ENCODE peak calls at places on chromosomes 11 and 22, in ten cellular contexts. One of them, this sample, is unnamed.
A peak's percentile ranks its signal among the peaks of the same experiment; 100 is the strongest.

GRCh38 chr22:49521787-49522224 is 305.9 kb downstream of the BRD1 start:
- DNase-seq in pancreas: no peak
- DNase-seq in adrenal gland: no peak
- DNase-seq in CD8-positive, alpha-beta T cell: no peak
- DNase-seq in tibial nerve: no peak
- DNase-seq in fibroblast of the aortic adventitia: no peak
- DNase-seq in GM12864: no peak
- DNase-seq in kidney: peak; percentile 79
- DNase-seq in thoracic aorta: no peak
- DNase-seq in right lobe of liver: no peak
- DNase-seq in this sample: no peak

GRCh38 chr11:27700351-27701261 is at the start of gene BDNF:
- DNase-seq in pancreas: peak; percentile 65
- DNase-seq in adrenal gland: peak; percentile 21
- DNase-seq in CD8-positive, alpha-beta T cell: no peak
- DNase-seq in tibial nerve: no peak
- DNase-seq in fibroblast of the aortic adventitia: peak; percentile 55
- DNase-seq in GM12864: no peak
- DNase-seq in kidney: peak; percentile 66
- DNase-seq in thoracic aorta: no peak
- DNase-seq in right lobe of liver: no peak
- DNase-seq in this sample: no peak

GRCh38 chr22:49862408-49862776 is 8.7 kb downstream of the ZBED4 start:
- DNase-seq in pancreas: no peak
- DNase-seq in adrenal gland: no peak
- DNase-seq in CD8-positive, alpha-beta T cell: no peak
- DNase-seq in tibial nerve: no peak
- DNase-seq in fibroblast of the aortic adventitia: peak; percentile 12
- DNase-seq in GM12864: no peak
- DNase-seq in kidney: no peak
- DNase-seq in thoracic aorta: no peak
- DNase-seq in right lobe of liver: no peak
- DNase-seq in this sample: no peak

GRCh38 chr11:2451336-2451735 is 6.5 kb downstream of the KCNQ1 start:
- DNase-seq in pancreas: peak; percentile 51
- DNase-seq in adrenal gland: no peak
- DNase-seq in CD8-positive, alpha-beta T cell: no peak
- DNase-seq in tibial nerve: no peak
- DNase-seq in fibroblast of the aortic adventitia: no peak
- DNase-seq in GM12864: no peak
- DNase-seq in kidney: no peak
- DNase-seq in thoracic aorta: no peak
- DNase-seq in right lobe of liver: peak; percentile 40
- DNase-seq in this sample: no peak

GRCh38 chr22:47016636-47017035 is 254.2 kb downstream of the TBC1D22A start:
- DNase-seq in pancreas: no peak
- DNase-seq in adrenal gland: no peak
- DNase-seq in CD8-positive, alpha-beta T cell: no peak
- DNase-seq in tibial nerve: no peak
- DNase-seq in fibroblast of the aortic adventitia: no peak
- DNase-seq in GM12864: no peak
- DNase-seq in kidney: no peak
- DNase-seq in thoracic aorta: no peak
- DNase-seq in right lobe of liver: no peak
- DNase-seq in this sample: no peak

GRCh38 chr22:23696326-23696851 is 5.6 kb downstream of the RGL4 start:
- DNase-seq in pancreas: peak; percentile 58
- DNase-seq in adrenal gland: peak; percentile 32
- DNase-seq in CD8-positive, alpha-beta T cell: peak; percentile 79
- DNase-seq in tibial nerve: no peak
- DNase-seq in fibroblast of the aortic adventitia: no peak
- DNase-seq in GM12864: peak; percentile 37
- DNase-seq in kidney: no peak
- DNase-seq in thoracic aorta: no peak
- DNase-seq in right lobe of liver: no peak
- DNase-seq in this sample: peak; percentile 40

GRCh38 chr11:120137611-120138521 is at the start of gene TRIM29:
- DNase-seq in pancreas: peak; percentile 53
- DNase-seq in adrenal gland: no peak
- DNase-seq in CD8-positive, alpha-beta T cell: no peak
- DNase-seq in tibial nerve: peak; percentile 3
- DNase-seq in fibroblast of the aortic adventitia: no peak
- DNase-seq in GM12864: no peak
- DNase-seq in kidney: peak; percentile 93
- DNase-seq in thoracic aorta: no peak
- DNase-seq in right lobe of liver: peak; percentile 39
- DNase-seq in this sample: no peak

GRCh38 chr22:19970479-19971275 is 29.1 kb upstream of the TXNRD2 start:
- DNase-seq in pancreas: peak; percentile 90
- DNase-seq in adrenal gland: peak; percentile 78
- DNase-seq in CD8-positive, alpha-beta T cell: peak; percentile 88
- DNase-seq in tibial nerve: peak; percentile 72
- DNase-seq in fibroblast of the aortic adventitia: peak; percentile 62
- DNase-seq in GM12864: no peak
- DNase-seq in kidney: no peak
- DNase-seq in thoracic aorta: no peak
- DNase-seq in right lobe of liver: peak; percentile 91
- DNase-seq in this sample: peak; percentile 30

GRCh38 chr11:36454991-36455611 is 55.0 kb downstream of the TRAF6 start:
- DNase-seq in pancreas: no peak
- DNase-seq in adrenal gland: no peak
- DNase-seq in CD8-positive, alpha-beta T cell: no peak
- DNase-seq in tibial nerve: no peak
- DNase-seq in fibroblast of the aortic adventitia: no peak
- DNase-seq in GM12864: no peak
- DNase-seq in kidney: no peak
- DNase-seq in thoracic aorta: no peak
- DNase-seq in right lobe of liver: no peak
- DNase-seq in this sample: peak; percentile 18

GRCh38 chr11:7890417-7891179 is 40.5 kb downstream of the OR10A6 start:
- DNase-seq in pancreas: no peak
- DNase-seq in adrenal gland: no peak
- DNase-seq in CD8-positive, alpha-beta T cell: no peak
- DNase-seq in tibial nerve: no peak
- DNase-seq in fibroblast of the aortic adventitia: peak; percentile 37
- DNase-seq in GM12864: no peak
- DNase-seq in kidney: no peak
- DNase-seq in thoracic aorta: no peak
- DNase-seq in right lobe of liver: no peak
- DNase-seq in this sample: no peak

GRCh38 chr11:121655481-121656332 is 202.9 kb upstream of the SORL1-AS1 start:
- DNase-seq in pancreas: peak; percentile 93
- DNase-seq in adrenal gland: peak; percentile 87
- DNase-seq in CD8-positive, alpha-beta T cell: peak; percentile 61
- DNase-seq in tibial nerve: peak; percentile 84
- DNase-seq in fibroblast of the aortic adventitia: peak; percentile 99
- DNase-seq in GM12864: no peak
- DNase-seq in kidney: peak; percentile 94
- DNase-seq in thoracic aorta: peak; percentile 72
- DNase-seq in right lobe of liver: peak; percentile 88
- DNase-seq in this sample: peak; percentile 96

GRCh38 chr11:124315052-124315451 is 1.3 kb upstream of the OR8D1 start:
- DNase-seq in pancreas: no peak
- DNase-seq in adrenal gland: no peak
- DNase-seq in CD8-positive, alpha-beta T cell: no peak
- DNase-seq in tibial nerve: no peak
- DNase-seq in fibroblast of the aortic adventitia: peak; percentile 8
- DNase-seq in GM12864: no peak
- DNase-seq in kidney: no peak
- DNase-seq in thoracic aorta: no peak
- DNase-seq in right lobe of liver: no peak
- DNase-seq in this sample: no peak

DNA sequence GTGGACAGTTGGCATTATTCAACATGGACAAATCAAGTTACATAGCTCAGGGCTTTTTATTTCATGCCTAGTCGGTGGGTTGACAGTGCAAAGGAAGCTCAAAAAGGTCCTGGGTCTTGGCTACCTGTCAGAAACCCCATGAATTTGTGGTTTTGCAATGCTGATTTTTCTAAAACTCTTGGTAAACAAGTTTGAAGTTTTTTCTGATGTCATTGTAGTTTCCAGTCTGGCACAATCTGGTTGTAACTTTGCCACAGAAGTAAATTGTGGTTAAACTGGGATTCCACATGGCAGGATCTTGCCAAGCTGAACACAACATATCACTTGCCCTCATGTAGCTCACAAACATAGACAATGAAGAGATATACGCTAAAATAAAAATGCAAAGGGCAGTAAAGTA is 100.8 kb downstream of the EHF start:
- DNase-seq in pancreas: no peak
- DNase-seq in adrenal gland: no peak
- DNase-seq in CD8-positive, alpha-beta T cell: no peak
- DNase-seq in tibial nerve: no peak
- DNase-seq in fibroblast of the aortic adventitia: peak; percentile 30
- DNase-seq in GM12864: no peak
- DNase-seq in kidney: no peak
- DNase-seq in thoracic aorta: no peak
- DNase-seq in right lobe of liver: no peak
- DNase-seq in this sample: no peak
- TF ChIP-seq CTCF in pancreas: no peak
- TF ChIP-seq CTCF in adrenal gland: no peak
- TF ChIP-seq CTCF in CD8-positive, alpha-beta T cell: no peak
- TF ChIP-seq CTCF in tibial nerve: no peak
- TF ChIP-seq CTCF in fibroblast of the aortic adventitia: no peak
- TF ChIP-seq CTCF in GM12864: no peak
- TF ChIP-seq CTCF in kidney: no peak
- TF ChIP-seq CTCF in thoracic aorta: no peak
- TF ChIP-seq CTCF in right lobe of liver: no peak
- TF ChIP-seq CTCF in this sample: no peak

GRCh38 chr11:79170289-79170688 is 270.5 kb downstream of the TENM4 start:
- DNase-seq in pancreas: no peak
- DNase-seq in adrenal gland: no peak
- DNase-seq in CD8-positive, alpha-beta T cell: no peak
- DNase-seq in tibial nerve: no peak
- DNase-seq in fibroblast of the aortic adventitia: no peak
- DNase-seq in GM12864: no peak
- DNase-seq in kidney: no peak
- DNase-seq in thoracic aorta: no peak
- DNase-seq in right lobe of liver: no peak
- DNase-seq in this sample: no peak
- H3K4me3 ChIP-seq in pancreas: no peak overlapping the region
- H3K4me3 ChIP-seq in adrenal gland: no peak overlapping the region
- H3K4me3 ChIP-seq in CD8-positive, alpha-beta T cell: no peak overlapping the region
- H3K4me3 ChIP-seq in tibial nerve: no peak overlapping the region
- H3K4me3 ChIP-seq in fibroblast of the aortic adventitia: no peak overlapping the region
- H3K4me3 ChIP-seq in GM12864: no peak overlapping the region
- H3K4me3 ChIP-seq in kidney: no peak overlapping the region
- H3K4me3 ChIP-seq in thoracic aorta: no peak overlapping the region
- H3K4me3 ChIP-seq in right lobe of liver: no peak overlapping the region
- H3K4me3 ChIP-seq in this sample: no peak overlapping the region

DNA sequence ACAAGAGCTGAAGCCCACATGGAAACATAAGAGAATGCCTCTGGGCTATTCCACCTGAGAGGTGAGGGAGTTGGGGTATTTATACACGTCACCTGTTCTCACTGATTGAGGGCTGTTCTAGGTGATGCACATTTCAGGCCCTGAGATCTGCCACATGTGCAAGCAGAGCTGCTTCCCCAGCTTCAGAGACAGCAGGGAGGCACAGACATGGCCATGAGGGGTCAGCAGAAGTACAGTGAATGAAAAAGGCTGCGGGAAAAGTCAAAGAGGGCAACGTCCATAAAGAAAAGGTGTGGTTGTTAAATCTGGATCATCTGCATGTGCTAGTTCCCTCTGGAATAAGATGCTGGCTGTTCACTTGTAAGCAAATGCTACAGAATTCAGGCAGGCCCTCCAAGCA is 75.4 kb downstream of the GAB4 start:
- DNase-seq in pancreas: no peak
- DNase-seq in adrenal gland: peak; percentile 36
- DNase-seq in CD8-positive, alpha-beta T cell: no peak
- DNase-seq in tibial nerve: no peak
- DNase-seq in fibroblast of the aortic adventitia: no peak
- DNase-seq in GM12864: no peak
- DNase-seq in kidney: no peak
- DNase-seq in thoracic aorta: no peak
- DNase-seq in right lobe of liver: no peak
- DNase-seq in this sample: no peak
- TF ChIP-seq CTCF in pancreas: no peak
- TF ChIP-seq CTCF in adrenal gland: peak; percentile 47
- TF ChIP-seq CTCF in CD8-positive, alpha-beta T cell: no peak
- TF ChIP-seq CTCF in tibial nerve: no peak
- TF ChIP-seq CTCF in fibroblast of the aortic adventitia: no peak
- TF ChIP-seq CTCF in GM12864: peak; percentile 17
- TF ChIP-seq CTCF in kidney: no peak
- TF ChIP-seq CTCF in thoracic aorta: no peak
- TF ChIP-seq CTCF in right lobe of liver: no peak
- TF ChIP-seq CTCF in this sample: no peak

GRCh38 chr22:35399114-35399677 is 744 bp upstream of the MCM5 start:
- DNase-seq in pancreas: no peak
- DNase-seq in adrenal gland: no peak
- DNase-seq in CD8-positive, alpha-beta T cell: no peak
- DNase-seq in tibial nerve: no peak
- DNase-seq in fibroblast of the aortic adventitia: no peak
- DNase-seq in GM12864: no peak
- DNase-seq in kidney: peak; percentile 78
- DNase-seq in thoracic aorta: no peak
- DNase-seq in right lobe of liver: no peak
- DNase-seq in this sample: no peak

GRCh38 chr22:35400335-35400680 is 368 bp downstream of the MCM5 start:
- DNase-seq in pancreas: no peak
- DNase-seq in adrenal gland: no peak
- DNase-seq in CD8-positive, alpha-beta T cell: no peak
- DNase-seq in tibial nerve: no peak
- DNase-seq in fibroblast of the aortic adventitia: no peak
- DNase-seq in GM12864: no peak
- DNase-seq in kidney: peak; percentile 83
- DNase-seq in thoracic aorta: no peak
- DNase-seq in right lobe of liver: no peak
- DNase-seq in this sample: no peak

GRCh38 chr22:35399678-35400334 is at the start of gene MCM5:
- DNase-seq in pancreas: peak; percentile 97
- DNase-seq in adrenal gland: peak; percentile 98
- DNase-seq in CD8-positive, alpha-beta T cell: peak; percentile 95
- DNase-seq in tibial nerve: peak; percentile 96
- DNase-seq in fibroblast of the aortic adventitia: peak; percentile 96
- DNase-seq in GM12864: peak; percentile 95
- DNase-seq in kidney: peak; percentile 99
- DNase-seq in thoracic aorta: peak; percentile 97
- DNase-seq in right lobe of liver: peak; percentile 98
- DNase-seq in this sample: peak; percentile 96

GRCh38 chr22:35397095-35397904 is 2.6 kb upstream of the MCM5 start:
- DNase-seq in pancreas: no peak
- DNase-seq in adrenal gland: peak; percentile 36
- DNase-seq in CD8-positive, alpha-beta T cell: no peak
- DNase-seq in tibial nerve: no peak
- DNase-seq in fibroblast of the aortic adventitia: no peak
- DNase-seq in GM12864: no peak
- DNase-seq in kidney: no peak
- DNase-seq in thoracic aorta: no peak
- DNase-seq in right lobe of liver: peak; percentile 72
- DNase-seq in this sample: no peak

DNA sequence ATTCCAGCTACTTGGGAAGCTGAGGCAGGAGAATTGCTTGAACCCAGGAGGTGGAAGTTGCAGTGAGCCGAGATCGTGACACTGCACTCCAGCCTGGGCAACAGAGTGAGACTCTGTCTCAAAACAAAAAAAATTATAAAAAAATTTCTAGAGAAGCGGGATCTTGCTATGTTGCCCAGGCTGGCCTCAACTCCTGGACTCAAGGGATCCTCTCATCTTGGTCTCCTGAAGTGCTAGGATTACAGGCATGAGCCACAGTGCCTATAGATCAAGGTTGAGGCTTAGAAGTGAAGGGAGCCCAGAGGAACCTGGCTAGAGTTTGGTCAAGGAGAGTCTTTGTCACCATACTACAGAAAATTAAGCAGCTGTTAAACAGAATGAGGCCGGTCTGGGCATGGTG is 1.4 kb upstream of the MCM5 start:
- DNase-seq in pancreas: no peak
- DNase-seq in adrenal gland: no peak
- DNase-seq in CD8-positive, alpha-beta T cell: no peak
- DNase-seq in tibial nerve: no peak
- DNase-seq in fibroblast of the aortic adventitia: no peak
- DNase-seq in GM12864: no peak
- DNase-seq in kidney: no peak
- DNase-seq in thoracic aorta: no peak
- DNase-seq in right lobe of liver: no peak
- DNase-seq in this sample: no peak
- H3K4me3 ChIP-seq in pancreas: no peak overlapping the region
- H3K4me3 ChIP-seq in adrenal gland: no peak overlapping the region
- H3K4me3 ChIP-seq in CD8-positive, alpha-beta T cell: no peak overlapping the region
- H3K4me3 ChIP-seq in tibial nerve: no peak overlapping the region
- H3K4me3 ChIP-seq in fibroblast of the aortic adventitia: no peak overlapping the region
- H3K4me3 ChIP-seq in GM12864: peak overlapping the region; percentile 81
- H3K4me3 ChIP-seq in kidney: no peak overlapping the region
- H3K4me3 ChIP-seq in thoracic aorta: no peak overlapping the region
- H3K4me3 ChIP-seq in right lobe of liver: no peak overlapping the region
- H3K4me3 ChIP-seq in this sample: no peak overlapping the region

This sample was measured in brain microvascular endothelial cell.